ENCODE peak calls at places on chromosomes 5 and 9, in six cellular contexts. T is heart left ventricle; L is heart right ventricle; U is fibroblast of lung; E is CD8-positive, alpha-beta T cell; A is SK-N-SH. X is an unnamed sample. For H3K4me1, the result is how much of the 10 kb centered on the place peaks cover.

GRCh38 chr5:124952079-124952478 is 205.6 kb upstream of the ZNF608 start:
- DNase-seq in T (no peak), L (no peak), U (peak), E (no peak), A (no peak), X (no peak)

GRCh38 chr9:79256691-79257213 is 315.0 kb upstream of the TLE4 start:
- DNase-seq in T (no peak), L (no peak), U (peak), E (no peak), A (no peak), X (no peak)

GRCh38 chr5:104551628-104552027 is 989.0 kb upstream of the NUDT12 start:
- DNase-seq in T (no peak), L (no peak), U (peak), E (no peak), A (no peak), X (no peak)

GRCh38 chr9:4600363-4600762 is 61.7 kb upstream of the PLPP6 start:
- DNase-seq in T (no peak), L (no peak), U (no peak), E (no peak), A (no peak), X (no peak)

GRCh38 chr5:175520321-175520720 is 42.0 kb downstream of the SFXN1 start:
- DNase-seq in T (no peak), L (no peak), U (no peak), E (peak), A (no peak), X (no peak)

GRCh38 chr5:150641006-150641570 is 628 bp downstream of the SYNPO start:
- DNase-seq in T (peak), L (peak), U (peak), E (no peak), A (no peak), X (no peak)

GRCh38 chr5:177304392-177305119 is 957 bp downstream of the PRELID1 start:
- DNase-seq in T (no peak), L (no peak), U (no peak), E (no peak), A (peak), X (no peak)

GRCh38 chr9:129888085-129888808 is 53.0 kb downstream of the USP20 start:
- DNase-seq in T (peak), L (peak), U (no peak), E (peak), A (no peak), X (no peak)

GRCh38 chr9:6944896-6945295 is 187.1 kb downstream of the KDM4C start:
- DNase-seq in T (no peak), L (no peak), U (no peak), E (no peak), A (no peak), X (no peak)

GRCh38 chr9:89662718-89663246 is 58.0 kb downstream of the GADD45G start:
- DNase-seq in T (no peak), L (no peak), U (no peak), E (no peak), A (no peak), X (no peak)

GRCh38 chr9:77725051-77725702 is 77.1 kb upstream of the GNA14 start:
- DNase-seq in T (no peak), L (no peak), U (no peak), E (no peak), A (no peak), X (no peak)

GRCh38 chr5:36502608-36503007 is 103.8 kb upstream of the SLC1A3 start:
- DNase-seq in T (no peak), L (no peak), U (peak), E (no peak), A (no peak), X (no peak)

GRCh38 chr5:11355491-11355890 is 548.8 kb downstream of the CTNND2 start:
- DNase-seq in T (no peak), L (no peak), U (no peak), E (no peak), A (no peak), X (no peak)

GRCh38 chr5:82365744-82366228 is 87.6 kb upstream of the RPS23 start:
- DNase-seq in T (no peak), L (no peak), U (peak), E (no peak), A (no peak), X (no peak)

GRCh38 chr9:18587988-18588387 is 114.0 kb downstream of the ADAMTSL1 start:
- DNase-seq in T (no peak), L (no peak), U (no peak), E (no peak), A (no peak), X (no peak)

GRCh38 chr5:140219068-140219971 is 44.3 kb downstream of the CYSTM1 start:
- DNase-seq in T (no peak), L (no peak), U (peak), E (no peak), A (no peak), X (no peak)

GRCh38 chr5:11324521-11325289 is 563.7 kb upstream of the DAP start:
- DNase-seq in T (no peak), L (no peak), U (no peak), E (no peak), A (no peak), X (no peak)

GRCh38 chr5:65815156-65815555 is 93.2 kb downstream of the NLN start:
- DNase-seq in T (no peak), L (no peak), U (no peak), E (no peak), A (no peak), X (no peak)

GRCh38 chr9:69027355-69028097 is 8.0 kb upstream of the FXN start:
- DNase-seq in T (no peak), L (peak), U (peak), E (peak), A (peak), X (no peak)

GRCh38 chr5:112594060-112594850 is 143.4 kb upstream of the APC start:
- DNase-seq in T (no peak), L (no peak), U (no peak), E (no peak), A (peak), X (no peak)

GRCh38 chr5:59124983-59125960 is 542.4 kb downstream of the RAB3C start:
- DNase-seq in T (no peak), L (peak), U (peak), E (peak), A (no peak), X (no peak)

GRCh38 chr9:83544002-83544698 is 5.9 kb upstream of the FRMD3 start:
- DNase-seq in T (no peak), L (peak), U (peak), E (no peak), A (peak), X (no peak)

GRCh38 chr5:74767579-74767913 is 497 bp downstream of the NSA2 start:
- DNase-seq in T (no peak), L (peak), U (peak), E (peak), A (no peak), X (no peak)

GRCh38 chr9:72038408-72038807 is 22.0 kb downstream of the C9orf57 start:
- DNase-seq in T (no peak), L (peak), U (peak), E (no peak), A (no peak), X (no peak)

GRCh38 chr9:91383577-91383976 is 21.9 kb upstream of the AUH start:
- DNase-seq in T (no peak), L (no peak), U (no peak), E (no peak), A (no peak), X (no peak)

GRCh38 chr5:102600964-102601363 is 102.2 kb upstream of the SLCO6A1 start:
- DNase-seq in T (no peak), L (no peak), U (peak), E (no peak), A (no peak), X (no peak)

GRCh38 chr9:86563350-86563749 is 209.1 kb upstream of the TUT7 start:
- DNase-seq in T (no peak), L (no peak), U (peak), E (no peak), A (no peak), X (no peak)

GRCh38 chr9:107158321-107158720 is 124.8 kb upstream of the RAD23B start:
- DNase-seq in T (no peak), L (no peak), U (peak), E (no peak), A (peak), X (no peak)

GRCh38 chr5:180785794-180786221 is 16.8 kb downstream of the MGAT1 start:
- DNase-seq in T (no peak), L (no peak), U (peak), E (no peak), A (no peak), X (no peak)

GRCh38 chr5:150521939-150522503 is 14.1 kb downstream of the NDST1 start:
- DNase-seq in T (peak), L (no peak), U (no peak), E (no peak), A (no peak), X (no peak)

GRCh38 chr9:124696101-124696500 is 75.0 kb downstream of the NR6A1 start:
- DNase-seq in T (no peak), L (no peak), U (peak), E (no peak), A (no peak), X (no peak)

GRCh38 chr5:53368516-53368915 is 111.9 kb upstream of the FST start:
- DNase-seq in T (no peak), L (no peak), U (peak), E (no peak), A (no peak), X (no peak)

GRCh38 chr5:1204693-1205242 is 3.4 kb downstream of the SLC6A19 start:
- DNase-seq in T (peak), L (no peak), U (peak), E (no peak), A (peak), X (peak)

GRCh38 chr5:99553411-99553810 is 624.6 kb upstream of the CHD1 start:
- DNase-seq in T (no peak), L (no peak), U (no peak), E (no peak), A (no peak), X (no peak)

GRCh38 chr5:16593013-16593412 is 23.8 kb downstream of the RETREG1 start:
- DNase-seq in T (no peak), L (no peak), U (peak), E (no peak), A (no peak), X (no peak)

GRCh38 chr9:131030978-131031641 is 22.1 kb downstream of the LAMC3 start:
- DNase-seq in T (peak), L (no peak), U (no peak), E (no peak), A (no peak), X (no peak)

GRCh38 chr9:36276840-36277239 is 18.6 kb upstream of the GNE start:
- DNase-seq in T (no peak), L (peak), U (peak), E (no peak), A (no peak), X (no peak)

GRCh38 chr9:36530224-36530623 is 42.5 kb upstream of the MELK start:
- DNase-seq in T (no peak), L (no peak), U (no peak), E (no peak), A (no peak), X (no peak)

GRCh38 chr5:132055441-132055807 is 5.0 kb upstream of the IL3 start:
- DNase-seq in T (no peak), L (no peak), U (no peak), E (no peak), A (no peak), X (no peak)

GRCh38 chr5:98258939-98259338 is 514.5 kb upstream of the RGMB start:
- DNase-seq in T (no peak), L (no peak), U (no peak), E (no peak), A (no peak), X (no peak)

DNA sequence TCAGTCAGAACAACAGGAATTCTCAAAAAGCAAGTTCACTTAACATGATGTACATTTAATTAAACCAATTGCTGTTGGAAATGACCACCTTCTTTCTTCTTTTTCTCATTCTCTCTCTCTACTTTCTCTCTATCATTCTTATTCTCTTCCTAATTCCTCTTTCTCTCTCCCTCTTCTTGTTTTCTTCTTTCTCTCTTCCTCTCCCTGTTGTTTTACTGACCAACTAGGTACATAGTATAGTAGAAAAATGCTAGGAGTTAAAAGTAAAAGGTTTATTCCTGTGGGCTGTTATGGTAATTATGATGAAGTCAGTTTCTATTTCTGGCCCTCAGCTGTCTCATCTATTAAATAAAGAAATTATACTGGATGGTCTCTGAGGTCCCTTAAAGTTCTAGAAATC is 102.5 kb upstream of the SLC30A5 start:
- DNase-seq in T (no peak), L (no peak), U (no peak), E (no peak), A (no peak), X (no peak)
- H3K4me3 ChIP-seq in T (no peak), L (no peak), U (no peak), E (no peak), A (no peak), X (no peak)

GRCh38 chr9:132590318-132591182 is 8.1 kb downstream of the BARHL1 start:
- DNase-seq in T (no peak), L (no peak), U (no peak), E (no peak), A (peak), X (no peak)
- H3K4me1 ChIP-seq in T (under half), L (under half), U (under half), E (under half), A (under half), X (under half)

GRCh38 chr5:32542216-32543059 is 42.9 kb upstream of the SUB1 start:
- DNase-seq in T (no peak), L (no peak), U (peak), E (no peak), A (no peak), X (no peak)
- TF ChIP-seq CTCF in T (no peak), L (no peak), U (no peak), E (no peak), A (no peak), X (no peak)

GRCh38 chr5:77973253-77973609 is 197.1 kb upstream of the TBCA start:
- DNase-seq in T (no peak), L (no peak), U (no peak), E (no peak), A (no peak), X (no peak)

GRCh38 chr5:77974576-77974975 is 198.4 kb upstream of the TBCA start:
- DNase-seq in T (no peak), L (no peak), U (no peak), E (no peak), A (no peak), X (no peak)

GRCh38 chr5:77972545-77973252 is 196.6 kb upstream of the TBCA start:
- DNase-seq in T (no peak), L (no peak), U (no peak), E (no peak), A (peak), X (no peak)

GRCh38 chr5:77970891-77971290 is 194.8 kb upstream of the TBCA start:
- DNase-seq in T (no peak), L (no peak), U (no peak), E (no peak), A (no peak), X (no peak)

GRCh38 chr5:77971965-77972544 is 195.9 kb upstream of the TBCA start:
- DNase-seq in T (no peak), L (no peak), U (no peak), E (no peak), A (peak), X (no peak)
- H3K4me3 ChIP-seq in T (peak), L (peak), U (no peak), E (peak), A (peak), X (no peak)

GRCh38 chr5:55485073-55485472 is 49.7 kb downstream of the PLPP1 start:
- DNase-seq in T (no peak), L (no peak), U (no peak), E (no peak), A (no peak), X (no peak)
- H3K4me1 ChIP-seq in T (under half), L (under half), U (under half), E (under half), A (under half), X (under half)

DNA sequence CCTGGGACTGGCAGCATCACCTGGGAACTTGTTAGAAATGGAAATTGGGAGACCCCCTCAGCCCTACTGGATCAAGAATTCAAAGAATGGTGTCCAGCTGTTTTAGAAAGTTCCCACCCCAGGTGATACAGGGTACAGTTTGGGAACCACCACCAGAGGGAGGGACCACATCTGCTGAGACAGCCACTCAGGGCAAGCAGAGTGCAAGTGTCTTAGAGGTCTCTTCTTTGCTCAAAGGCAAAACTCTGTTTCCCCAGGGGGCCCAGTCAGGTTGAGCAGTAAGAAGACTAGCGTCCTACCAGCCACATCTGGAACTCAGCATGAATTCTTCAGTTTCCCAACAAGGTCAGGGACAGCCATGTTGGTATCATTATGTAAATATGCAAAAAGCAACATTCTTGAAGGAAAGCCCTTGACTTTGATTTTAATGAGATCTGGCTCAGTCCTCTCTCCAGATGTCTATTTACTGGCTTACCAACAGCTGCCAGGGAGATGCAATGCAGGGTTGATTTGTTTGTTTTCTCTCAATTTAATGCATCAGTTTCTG is 46.6 kb downstream of the TGFBI start:
- DNase-seq in T (no peak), L (no peak), U (no peak), E (no peak), A (no peak), X (no peak)
- TF ChIP-seq CTCF in T (no peak), L (no peak), U (peak), E (no peak), A (peak), X (peak)

GRCh38 chr5:113806823-113807222 is 293.3 kb downstream of the YTHDC2 start:
- DNase-seq in T (no peak), L (no peak), U (peak), E (no peak), A (no peak), X (no peak)
- H3K4me3 ChIP-seq in T (no peak), L (no peak), U (no peak), E (no peak), A (no peak), X (no peak)

X was measured in RWPE2.